ENCODE peak calls at places on chromosomes 2 and 18, in four cellular contexts. R, L, S and G are unnamed samples.

GRCh38 chr18:31973929-31974546 is 31.1 kb upstream of the TRAPPC8 start:
- DNase-seq in S (no peak), L (no peak), R (no peak), G (no peak)

GRCh38 chr2:180927030-180927686 is 53.2 kb upstream of the UBE2E3 start:
- DNase-seq in R (no peak), L (no peak), S (no peak), G (no peak)

GRCh38 chr18:24831871-24832665 is 371.6 kb downstream of the HRH4 start:
- DNase-seq in L (no peak), S (no peak), R (no peak), G (no peak)

GRCh38 chr2:178190938-178191910 is 3.1 kb upstream of the OSBPL6 start:
- DNase-seq in L (no peak), S (no peak), R (no peak), G (no peak)

GRCh38 chr2:132754867-132755472 is 85.0 kb upstream of the LYPD1 start:
- DNase-seq in S (no peak), R (no peak), L (no peak), G (no peak)

GRCh38 chr18:50492061-50492460 is 67.8 kb upstream of the MAPK4 start:
- DNase-seq in L (no peak), R (no peak), S (no peak), G (no peak)

GRCh38 chr2:36463365-36463764 is 107.8 kb downstream of the CRIM1 start:
- DNase-seq in L (no peak), R (no peak), S (no peak), G (no peak)

GRCh38 chr2:45612265-45612664 is 1.2 kb upstream of the SRBD1 start:
- DNase-seq in S (no peak), L (no peak), R (no peak), G (no peak)

GRCh38 chr2:919672-920071 is 31.0 kb upstream of the SNTG2 start:
- DNase-seq in R (no peak), S (no peak), L (no peak), G (no peak)

GRCh38 chr2:74921236-74921736 is 37.2 kb upstream of the POLE4 start:
- DNase-seq in R (no peak), S (no peak), L (no peak), G (no peak)

GRCh38 chr18:78607784-78608183 is 371.8 kb upstream of the SALL3 start:
- DNase-seq in L (no peak), R (no peak), S (no peak), G (no peak)

GRCh38 chr18:23504720-23505119 is 1.4 kb downstream of the RMC1 start:
- DNase-seq in S (no peak), L (no peak), R (no peak), G (no peak)

GRCh38 chr18:65938592-65939372 is 188.0 kb downstream of the CDH7 start:
- DNase-seq in R (no peak), L (no peak), S (no peak), G (peak)

GRCh38 chr2:127932199-127932877 is 46.6 kb upstream of the AMMECR1L start:
- DNase-seq in R (no peak), S (no peak), L (peak), G (no peak)

GRCh38 chr18:40810371-40810770 is 1144.7 kb upstream of the PIK3C3 start:
- DNase-seq in R (no peak), L (peak), S (no peak), G (no peak)

GRCh38 chr2:129253461-129253812 is 726.0 kb upstream of the RAB6C start:
- DNase-seq in R (no peak), L (no peak), S (no peak), G (peak)

GRCh38 chr18:48997985-48998831 is 47.4 kb upstream of the SMAD7 start:
- DNase-seq in R (peak), L (peak), S (no peak), G (no peak)

GRCh38 chr2:53768233-53768542 is 584 bp downstream of the CHAC2 start:
- DNase-seq in R (peak), S (no peak), L (peak), G (no peak)

GRCh38 chr2:67476808-67477790 is 80.0 kb downstream of the ETAA1 start:
- DNase-seq in L (peak), S (no peak), R (peak), G (no peak)

GRCh38 chr2:674319-674985 is 2.8 kb downstream of the TMEM18 start:
- DNase-seq in S (no peak), L (peak), R (no peak), G (no peak)

GRCh38 chr2:46248171-46248570 is 49.0 kb upstream of the EPAS1 start:
- DNase-seq in S (no peak), R (no peak), L (no peak), G (no peak)

GRCh38 chr2:197285361-197285760 is 25.2 kb downstream of the ANKRD44 start:
- DNase-seq in R (no peak), L (no peak), S (no peak), G (no peak)

GRCh38 chr2:240250985-240251847 is 110.8 kb upstream of the OTOS start:
- DNase-seq in L (peak), S (no peak), R (peak), G (peak)

GRCh38 chr2:2910259-2910658 is 467.4 kb downstream of the EIPR1 start:
- DNase-seq in R (no peak), L (no peak), S (no peak), G (no peak)

GRCh38 chr2:12547771-12548170 is 169.0 kb upstream of the TRIB2 start:
- DNase-seq in S (no peak), L (no peak), R (no peak), G (no peak)
- TF ChIP-seq CTCF in S (no peak), L (no peak), R (no peak), G (no peak)

DNA sequence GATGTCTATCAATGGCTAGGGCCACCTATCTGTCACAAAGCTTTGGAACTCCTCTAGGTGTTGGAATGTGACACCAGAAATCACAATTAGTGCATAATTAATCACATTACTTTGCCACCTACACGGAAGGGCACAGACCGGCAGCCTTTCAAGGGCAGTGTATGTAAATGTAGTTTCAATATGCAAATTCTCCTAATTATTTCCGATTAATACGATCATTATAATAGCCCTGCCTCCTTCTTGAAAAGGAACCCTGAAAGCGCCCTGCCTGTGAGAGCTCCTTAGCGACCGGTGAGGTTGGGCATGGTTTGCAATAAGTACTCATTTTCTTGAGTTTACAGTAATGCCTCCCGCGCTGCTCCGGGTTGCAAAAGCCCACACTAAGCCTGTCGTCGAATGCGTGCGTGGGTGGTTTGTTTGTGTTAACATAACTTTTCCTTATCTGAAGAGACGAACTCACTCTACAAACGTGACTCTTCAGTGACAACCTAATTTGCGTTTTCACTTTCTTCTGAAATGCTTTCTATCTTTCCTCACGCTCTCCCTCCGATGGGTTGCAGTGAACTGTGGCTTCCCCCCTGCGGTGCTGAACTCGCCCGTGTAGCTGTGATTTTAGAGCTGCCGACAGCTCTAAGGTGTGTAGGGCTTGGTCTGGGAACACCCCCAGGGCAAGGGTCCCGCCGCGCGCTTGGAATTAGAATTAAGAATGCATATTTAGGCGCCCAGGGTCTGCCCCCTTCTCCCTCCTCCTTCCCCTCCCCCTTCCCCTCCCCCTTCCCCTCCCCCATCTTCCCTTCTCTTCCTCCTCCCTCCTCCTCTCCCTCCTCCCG is 710 bp upstream of the ID2 start:
- DNase-seq in S (peak), L (peak), R (peak), G (peak)
- TF ChIP-seq CTCF in S (no peak), L (no peak), R (no peak), G (no peak)

GRCh38 chr2:209331291-209331844 is 92.5 kb upstream of the MAP2 start:
- DNase-seq in S (no peak), L (peak), R (no peak), G (no peak)
- TF ChIP-seq CTCF in S (peak), L (peak), R (no peak), G (peak)

GRCh38 chr2:44388877-44389276 is 27.1 kb downstream of the CAMKMT start:
- DNase-seq in S (no peak), L (no peak), R (no peak), G (no peak)

GRCh38 chr2:44392338-44392943 is 30.7 kb downstream of the CAMKMT start:
- DNase-seq in S (peak), R (peak), L (peak), G (peak)

DNA sequence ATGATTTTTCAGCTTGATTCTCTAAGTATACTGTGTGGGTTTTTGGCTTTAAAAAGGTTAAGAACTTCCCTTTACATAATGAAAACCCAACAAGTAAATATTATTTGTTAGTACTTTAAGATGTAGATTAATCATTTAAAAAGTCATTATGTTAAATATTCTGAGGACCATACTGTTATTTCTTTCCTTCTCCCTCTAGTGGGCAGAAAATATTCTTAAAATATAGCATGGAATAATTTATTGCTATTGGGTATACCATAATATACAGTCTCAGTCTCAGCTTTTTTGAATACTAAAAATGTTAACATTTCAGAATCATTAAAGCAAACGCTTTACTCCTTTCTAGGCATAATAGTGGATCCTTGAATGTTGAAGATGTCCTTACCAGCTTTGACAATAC is 28.1 kb downstream of the CAMKMT start:
- DNase-seq in S (no peak), R (no peak), L (peak), G (no peak)
- TF ChIP-seq CTCF in S (peak), R (peak), L (peak), G (peak)

GRCh38 chr2:212711851-212712250 is 173.2 kb upstream of the ERBB4 start:
- DNase-seq in S (no peak), L (peak), R (no peak), G (no peak)
- TF ChIP-seq CTCF in S (no peak), L (no peak), R (no peak), G (no peak)